ENCODE peak calls at places on chromosomes 11 and 22, in five cellular contexts. B, D, Y, H and W are unnamed samples.

GRCh38 chr22:29040385-29041275 is 21.0 kb downstream of the C22orf31 start:
- DNase-seq in Y (peak), H (peak), D (peak), B (peak), W (peak)

GRCh38 chr11:13680501-13681264 is 12.2 kb downstream of the FAR1 start:
- DNase-seq in D (no peak), H (no peak), B (no peak), Y (no peak), W (no peak)

GRCh38 chr22:50656122-50657070 is 16.2 kb upstream of the SHANK3 start:
- DNase-seq in B (peak), D (no peak), Y (no peak), H (no peak), W (no peak)

GRCh38 chr11:121091492-121092179 is 9.4 kb upstream of the TECTA start:
- DNase-seq in D (no peak), Y (no peak), H (no peak), B (no peak), W (no peak)

GRCh38 chr11:60925685-60926267 is 1.5 kb downstream of the TMEM132A start:
- DNase-seq in Y (no peak), D (peak), B (no peak), H (peak), W (no peak)

GRCh38 chr11:135037828-135038227 is 625.8 kb upstream of the B3GAT1 start:
- DNase-seq in Y (no peak), B (no peak), D (no peak), H (no peak), W (no peak)

GRCh38 chr11:71485063-71485399 is 32.0 kb downstream of the NADSYN1 start:
- DNase-seq in B (no peak), H (no peak), D (no peak), Y (no peak), W (no peak)

GRCh38 chr11:32188785-32189184 is 97.9 kb downstream of the RCN1 start:
- DNase-seq in Y (no peak), B (no peak), D (no peak), H (no peak), W (no peak)

GRCh38 chr11:66328036-66328306 is 8.3 kb downstream of the RIN1 start:
- DNase-seq in H (no peak), Y (no peak), D (no peak), B (no peak), W (no peak)

GRCh38 chr11:93757924-93758865 is 16.7 kb downstream of the C11orf54 start:
- DNase-seq in B (no peak), H (no peak), Y (no peak), D (no peak), W (no peak)

GRCh38 chr11:64753380-64754123 is 6.2 kb downstream of the PYGM start:
- DNase-seq in Y (no peak), D (no peak), B (no peak), H (no peak), W (no peak)

GRCh38 chr11:127191689-127192088 is 191.1 kb upstream of the KIRREL3 start:
- DNase-seq in D (peak), B (no peak), H (no peak), Y (no peak), W (peak)

GRCh38 chr11:121564948-121565684 is 112.3 kb upstream of the SORL1-AS1 start:
- DNase-seq in H (no peak), B (no peak), Y (no peak), D (peak), W (peak)

GRCh38 chr11:17259931-17260499 is 16.5 kb upstream of the NUCB2 start:
- DNase-seq in H (no peak), Y (no peak), D (no peak), B (no peak), W (no peak)

GRCh38 chr11:134666273-134667174 is 254.5 kb upstream of the B3GAT1 start:
- DNase-seq in D (no peak), B (peak), Y (no peak), H (no peak), W (no peak)

GRCh38 chr11:105297463-105297862 is 157.9 kb upstream of the CARD18 start:
- DNase-seq in H (no peak), B (no peak), Y (no peak), D (no peak), W (no peak)

GRCh38 chr11:44848203-44848962 is 102.3 kb downstream of the TP53I11 start:
- DNase-seq in Y (no peak), H (no peak), B (no peak), D (peak), W (no peak)

GRCh38 chr11:48078661-48079060 is 98.3 kb downstream of the PTPRJ start:
- DNase-seq in B (no peak), D (no peak), H (no peak), Y (no peak), W (no peak)

GRCh38 chr22:44505796-44506354 is 7.8 kb upstream of the RTL6 start:
- DNase-seq in D (no peak), H (no peak), Y (no peak), B (no peak), W (no peak)

GRCh38 chr11:112744041-112744440 is 217.2 kb upstream of the NCAM1 start:
- DNase-seq in D (peak), H (peak), Y (no peak), B (no peak), W (peak)

GRCh38 chr11:18312663-18313420 is 9.1 kb downstream of the HPS5 start:
- DNase-seq in B (no peak), D (no peak), Y (no peak), H (no peak), W (no peak)

GRCh38 chr11:117829369-117829725 is 4.8 kb upstream of the FXYD2 start:
- DNase-seq in H (no peak), D (no peak), Y (no peak), B (peak), W (no peak)

GRCh38 chr11:108584973-108585372 is 8.6 kb downstream of the EXPH5 start:
- DNase-seq in B (no peak), Y (no peak), H (no peak), D (no peak), W (no peak)

GRCh38 chr11:89184021-89184420 is 6.3 kb downstream of the TYR start:
- DNase-seq in Y (no peak), B (no peak), H (no peak), D (no peak), W (no peak)

GRCh38 chr11:84720706-84721402 is 906.3 kb downstream of the DLG2 start:
- DNase-seq in D (peak), B (peak), Y (no peak), H (peak), W (no peak)

GRCh38 chr22:21816787-21817496 is 50.5 kb downstream of the MAPK1 start:
- DNase-seq in H (peak), D (peak), Y (peak), B (no peak), W (no peak)